ENCODE peak calls at places on chromosome 5, in four cellular contexts. G is SK-N-SH, M is GM12878, O is HepG2. Y is an unnamed sample.

GRCh38 chr5:179125789-179126505 is 65.8 kb downstream of the ZNF354C start:
- DNase-seq in G (no peak), M (no peak), O (no peak), Y (no peak)

GRCh38 chr5:59466271-59466670 is 427.3 kb downstream of the PDE4D start:
- DNase-seq in G (no peak), M (no peak), O (no peak), Y (no peak)

GRCh38 chr5:125412051-125412560 is 665.7 kb upstream of the ZNF608 start:
- DNase-seq in G (no peak), M (peak), O (no peak), Y (no peak)

GRCh38 chr5:57989378-57989777 is 470.5 kb downstream of the PLK2 start:
- DNase-seq in G (no peak), M (no peak), O (no peak), Y (no peak)

GRCh38 chr5:92769986-92770385 is 811.0 kb downstream of the NR2F1-AS1 start:
- DNase-seq in G (no peak), M (no peak), O (no peak), Y (no peak)

GRCh38 chr5:16809816-16810502 is 126.1 kb downstream of the MYO10 start:
- DNase-seq in G (no peak), M (no peak), O (peak), Y (no peak)

GRCh38 chr5:131377785-131378325 is 114.0 kb downstream of the CDC42SE2 start:
- DNase-seq in G (no peak), M (no peak), O (no peak), Y (no peak)

GRCh38 chr5:133362438-133362837 is 249.9 kb downstream of the FSTL4 start:
- DNase-seq in G (no peak), M (no peak), O (no peak), Y (no peak)

GRCh38 chr5:33441241-33441844 is 578 bp downstream of the TARS1 start:
- DNase-seq in G (peak), M (peak), O (peak), Y (peak)

GRCh38 chr5:83285661-83286398 is 185.7 kb upstream of the VCAN start:
- DNase-seq in G (no peak), M (no peak), O (no peak), Y (no peak)

GRCh38 chr5:157247267-157247666 is 18.7 kb upstream of the CYFIP2 start:
- DNase-seq in G (no peak), M (no peak), O (no peak), Y (no peak)

GRCh38 chr5:112491257-112491656 is 72.2 kb upstream of the EPB41L4A start:
- DNase-seq in G (peak), M (no peak), O (peak), Y (peak)

GRCh38 chr5:35822541-35822940 is 34.1 kb upstream of the IL7R start:
- DNase-seq in G (no peak), M (no peak), O (no peak), Y (no peak)

GRCh38 chr5:177390363-177391300 is 6.4 kb downstream of the SLC34A1 start:
- DNase-seq in G (peak), M (peak), O (peak), Y (peak)

GRCh38 chr5:1108008-1108864 is 3.6 kb downstream of the SLC12A7 start:
- DNase-seq in G (no peak), M (no peak), O (no peak), Y (no peak)
- TF ChIP-seq POLR2AphosphoS5 in G (no peak), M (no peak), O (no peak), Y (no peak)

GRCh38 chr5:141373673-141374317 is at the start of gene PCDHGA6:
- DNase-seq in G (no peak), M (no peak), O (no peak), Y (no peak)
- TF ChIP-seq SMC3 in G (no peak), M (no peak), O (no peak), Y (no peak)

DNA sequence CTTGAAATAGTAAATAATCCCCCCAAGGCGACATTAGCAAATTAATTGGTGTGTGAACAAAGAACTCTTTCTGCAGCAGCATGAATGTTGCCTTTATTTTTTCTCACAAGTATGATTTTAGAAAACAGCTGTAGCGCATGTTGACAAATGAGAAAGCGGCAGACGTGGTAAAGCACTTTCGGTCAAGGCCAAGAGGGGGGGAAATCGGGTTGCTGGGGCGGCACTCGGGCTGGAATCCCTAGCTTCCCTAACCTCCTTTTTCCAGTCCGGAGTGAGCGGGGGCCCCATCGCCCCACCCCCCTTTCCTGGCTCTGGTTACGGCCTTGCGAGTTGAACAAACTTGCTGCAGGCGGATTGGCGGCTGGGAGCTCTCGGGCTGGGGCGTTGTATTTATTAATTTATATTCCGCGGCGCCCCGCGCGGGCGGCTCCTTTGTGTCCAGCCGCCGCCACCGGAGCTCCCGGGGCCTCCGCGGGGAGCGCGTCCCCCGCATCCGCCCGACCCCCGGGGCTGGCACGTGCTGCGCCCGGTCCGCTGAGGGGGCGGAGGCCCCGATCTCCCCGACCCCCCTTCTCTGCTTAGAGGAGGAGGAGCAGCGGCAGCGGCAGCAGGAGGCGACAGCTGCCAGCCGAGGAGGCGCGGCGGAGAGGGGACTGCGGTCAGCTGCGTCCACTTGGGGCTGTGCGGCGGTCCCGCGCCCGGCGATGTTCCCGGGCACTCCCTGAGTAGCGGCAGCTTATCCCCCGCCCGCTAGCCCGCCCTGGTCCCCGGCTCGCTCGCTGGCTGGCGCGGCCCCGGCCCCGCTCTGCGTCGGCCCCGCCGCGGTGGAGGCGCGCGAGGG is at the start of gene RHOBTB3:
- DNase-seq in G (peak), M (no peak), O (peak), Y (peak)
- TF ChIP-seq POLR2AphosphoS5 in G (peak), M (peak), O (no peak), Y (peak)

GRCh38 chr5:151066920-151067319 is 13.9 kb downstream of the TNIP1 start:
- DNase-seq in G (no peak), M (no peak), O (no peak), Y (no peak)
- TF ChIP-seq SMC3 in G (no peak), M (no peak), O (no peak), Y (no peak)

Y was measured in K562.